ENCODE peak calls at places on chromosomes 1 and 21, in four cellular contexts. K is K562, D is WTC11, C is HepG2. V is an unnamed sample.

GRCh38 chr21:38574895-38575294 is 76.6 kb upstream of the ERG start:
- DNase-seq in D (no peak), C (no peak), K (no peak), V (no peak)

GRCh38 chr21:25369524-25370300 is 237.6 kb downstream of the MRPL39 start:
- DNase-seq in K (no peak), C (no peak), D (no peak), V (no peak)

GRCh38 chr1:103156966-103157365 is 48.6 kb upstream of the COL11A1 start:
- DNase-seq in K (no peak), D (no peak), C (no peak), V (no peak)

GRCh38 chr21:31418355-31419001 is 74.4 kb upstream of the TIAM1 start:
- DNase-seq in D (no peak), C (no peak), K (no peak), V (no peak)

GRCh38 chr21:24375201-24375600 is 1232.1 kb downstream of the MRPL39 start:
- DNase-seq in D (peak), C (no peak), K (peak), V (no peak)

GRCh38 chr1:4267381-4268261 is 367.5 kb upstream of the C1orf174 start:
- DNase-seq in K (no peak), D (no peak), C (peak), V (no peak)

GRCh38 chr1:35807614-35808375 is at the start of gene AGO4:
- DNase-seq in K (peak), C (peak), D (peak), V (peak)

GRCh38 chr1:62228139-62228882 is 33.7 kb downstream of the L1TD1 start:
- DNase-seq in D (no peak), C (no peak), K (no peak), V (no peak)

GRCh38 chr21:36744190-36744559 is 45.3 kb downstream of the SIM2 start:
- DNase-seq in K (no peak), C (no peak), D (no peak), V (no peak)

GRCh38 chr1:228340686-228341449 is 65.8 kb downstream of the TRIM11 start:
- DNase-seq in C (no peak), K (peak), D (peak), V (peak)
- TF ChIP-seq FOXJ3 in C (no peak), K (no peak), D (no peak), V (no peak)

GRCh38 chr1:41983451-41983850 is 64.7 kb upstream of the HIVEP3 start:
- DNase-seq in K (no peak), D (no peak), C (no peak), V (no peak)
- TF ChIP-seq FOXJ3 in K (no peak), D (no peak), C (no peak), V (no peak)

GRCh38 chr1:11692899-11693590 is 1.5 kb downstream of the DRAXIN start:
- DNase-seq in D (no peak), K (peak), C (no peak), V (no peak)
- TF ChIP-seq FOXJ3 in D (no peak), K (no peak), C (no peak), V (no peak)

GRCh38 chr1:186492531-186493291 is 31.8 kb upstream of the PDC start:
- DNase-seq in D (no peak), K (no peak), C (no peak), V (no peak)
- TF ChIP-seq FOXJ3 in D (no peak), K (no peak), C (no peak), V (no peak)

GRCh38 chr1:15226626-15227286 is 20.3 kb upstream of the FHAD1 start:
- DNase-seq in K (no peak), D (no peak), C (no peak), V (peak)

GRCh38 chr1:15236226-15237145 is 10.5 kb upstream of the FHAD1 start:
- DNase-seq in D (no peak), C (no peak), K (peak), V (no peak)

GRCh38 chr1:15233689-15234088 is 13.3 kb upstream of the FHAD1 start:
- DNase-seq in K (no peak), C (no peak), D (no peak), V (no peak)

GRCh38 chr1:15229569-15230170 is 17.4 kb upstream of the FHAD1 start:
- DNase-seq in D (no peak), C (no peak), K (no peak), V (no peak)

DNA sequence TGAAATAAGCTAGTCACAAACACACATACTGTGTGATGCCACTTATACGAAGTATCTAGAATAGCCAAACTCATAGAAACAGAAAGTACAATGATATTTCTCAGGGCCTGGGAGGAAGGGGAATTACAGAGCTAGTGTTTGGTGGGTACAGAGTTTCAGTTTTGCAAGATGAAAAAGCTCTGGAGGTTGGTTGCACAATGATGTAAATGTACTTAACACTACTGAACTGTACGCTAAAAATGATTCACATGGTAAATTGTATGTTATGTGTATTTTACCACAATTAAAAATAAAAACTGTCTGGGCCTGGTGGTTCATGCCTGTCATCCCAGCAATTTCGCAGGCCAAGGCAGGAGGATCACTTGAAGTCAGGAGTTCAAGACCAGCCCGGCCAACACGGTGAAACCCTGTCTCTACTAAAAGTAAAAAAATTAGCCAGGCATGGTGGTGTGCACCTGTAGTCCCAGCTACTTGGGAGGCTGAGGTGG is 15.3 kb upstream of the FHAD1 start:
- DNase-seq in D (no peak), K (no peak), C (no peak), V (no peak)
- TF ChIP-seq FOXJ3 in D (no peak), K (no peak), C (no peak), V (no peak)

GRCh38 chr1:156400191-156400920 is 31.3 kb downstream of the RHBG start:
- DNase-seq in C (no peak), D (no peak), K (no peak), V (no peak)
- TF ChIP-seq FOXJ3 in C (no peak), D (no peak), K (no peak), V (no peak)

GRCh38 chr1:46613661-46614603 is 2.7 kb downstream of the MOB3C start:
- DNase-seq in D (peak), C (no peak), K (peak), V (no peak)
- TF ChIP-seq FOXJ3 in D (no peak), C (no peak), K (no peak), V (no peak)

V was measured in SK-N-SH.